ENCODE peak calls at places on chromosomes 11 and 22, in eight cellular contexts. Q, Z, U, M, I, L, N and C are unnamed samples. For H3K4me1, the result is how much of the 10 kb centered on the place peaks cover.

GRCh38 chr11:123570939-123571590 is 83.4 kb downstream of the SCN3B start:
- DNase-seq in Q (no peak), Z (no peak), U (no peak), M (no peak), I (no peak), L (no peak), N (no peak), C (no peak)

GRCh38 chr11:27485930-27486773 is 13.6 kb upstream of the LGR4 start:
- DNase-seq in Q (no peak), Z (no peak), U (no peak), M (peak), I (peak), L (no peak), N (no peak), C (no peak)

GRCh38 chr11:129973068-129973467 is 29.6 kb downstream of the PRDM10 start:
- DNase-seq in Q (no peak), Z (no peak), U (no peak), M (no peak), I (no peak), L (no peak), N (no peak), C (no peak)

GRCh38 chr11:117950999-117951961 is 22.1 kb upstream of the TMPRSS13 start:
- DNase-seq in Q (no peak), Z (no peak), U (no peak), M (no peak), I (no peak), L (no peak), N (no peak), C (no peak)

GRCh38 chr11:119774180-119774763 is 45.3 kb upstream of the NECTIN1 start:
- DNase-seq in Q (no peak), Z (no peak), U (no peak), M (peak), I (peak), L (no peak), N (no peak), C (no peak)

GRCh38 chr22:19051381-19051780 is 70.8 kb downstream of the DGCR2 start:
- DNase-seq in Q (no peak), Z (no peak), U (no peak), M (no peak), I (no peak), L (no peak), N (no peak), C (no peak)

GRCh38 chr11:93737904-93738612 is 3.2 kb downstream of the TAF1D start:
- DNase-seq in Q (no peak), Z (no peak), U (no peak), M (no peak), I (peak), L (no peak), N (no peak), C (no peak)

GRCh38 chr11:833114-833791 is 501 bp downstream of the CD151 start:
- DNase-seq in Q (no peak), Z (peak), U (no peak), M (peak), I (peak), L (peak), N (peak), C (peak)

GRCh38 chr22:27885977-27886842 is 32.8 kb downstream of the PITPNB start:
- DNase-seq in Q (no peak), Z (no peak), U (peak), M (peak), I (peak), L (no peak), N (no peak), C (no peak)

GRCh38 chr11:87871071-87871470 is 304.2 kb downstream of the RAB38 start:
- DNase-seq in Q (no peak), Z (no peak), U (no peak), M (peak), I (no peak), L (no peak), N (no peak), C (no peak)

GRCh38 chr11:64864135-64864472 is 14.3 kb downstream of the EHD1 start:
- DNase-seq in Q (no peak), Z (no peak), U (no peak), M (no peak), I (no peak), L (peak), N (no peak), C (no peak)
- H3K4me3 ChIP-seq in Q (no peak), Z (peak), U (no peak), M (no peak), I (peak), L (peak), N (peak), C (peak)

GRCh38 chr11:63670077-63670737 is 969 bp downstream of the ATL3 start:
- DNase-seq in Q (no peak), Z (no peak), U (no peak), M (no peak), I (peak), L (no peak), N (no peak), C (no peak)

GRCh38 chr11:63663809-63664208 is 7.4 kb downstream of the ATL3 start:
- DNase-seq in Q (no peak), Z (no peak), U (no peak), M (peak), I (peak), L (no peak), N (no peak), C (no peak)

GRCh38 chr11:63667993-63668392 is 3.2 kb downstream of the ATL3 start:
- DNase-seq in Q (peak), Z (no peak), U (peak), M (peak), I (peak), L (no peak), N (no peak), C (no peak)

GRCh38 chr11:63668396-63668795 is 2.8 kb downstream of the ATL3 start:
- DNase-seq in Q (no peak), Z (no peak), U (no peak), M (no peak), I (peak), L (no peak), N (no peak), C (no peak)

DNA sequence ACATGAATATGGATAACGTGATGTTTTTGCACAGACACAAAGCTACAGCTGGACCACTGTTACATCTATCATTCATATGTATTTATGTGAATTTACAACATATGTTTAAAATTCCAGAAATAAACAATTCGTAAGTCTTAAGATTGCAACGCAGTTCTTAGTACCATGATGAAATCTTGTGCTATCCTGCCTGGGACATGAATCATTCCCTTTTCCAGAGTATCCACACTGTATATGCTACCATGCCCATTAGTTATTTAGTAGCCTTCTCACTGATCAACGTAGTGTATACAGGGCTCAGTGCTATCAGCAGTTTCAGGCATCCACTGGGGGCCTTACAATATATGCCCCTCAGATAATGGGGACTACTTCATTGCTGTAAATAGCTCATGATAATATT is 4.3 kb downstream of the ATL3 start:
- DNase-seq in Q (no peak), Z (no peak), U (no peak), M (peak), I (peak), L (no peak), N (no peak), C (no peak)
- H3K4me1 ChIP-seq in Q (half or more), Z (half or more), U (half or more), M (under half), I (half or more), L (half or more), N (half or more), C (under half)

DNA sequence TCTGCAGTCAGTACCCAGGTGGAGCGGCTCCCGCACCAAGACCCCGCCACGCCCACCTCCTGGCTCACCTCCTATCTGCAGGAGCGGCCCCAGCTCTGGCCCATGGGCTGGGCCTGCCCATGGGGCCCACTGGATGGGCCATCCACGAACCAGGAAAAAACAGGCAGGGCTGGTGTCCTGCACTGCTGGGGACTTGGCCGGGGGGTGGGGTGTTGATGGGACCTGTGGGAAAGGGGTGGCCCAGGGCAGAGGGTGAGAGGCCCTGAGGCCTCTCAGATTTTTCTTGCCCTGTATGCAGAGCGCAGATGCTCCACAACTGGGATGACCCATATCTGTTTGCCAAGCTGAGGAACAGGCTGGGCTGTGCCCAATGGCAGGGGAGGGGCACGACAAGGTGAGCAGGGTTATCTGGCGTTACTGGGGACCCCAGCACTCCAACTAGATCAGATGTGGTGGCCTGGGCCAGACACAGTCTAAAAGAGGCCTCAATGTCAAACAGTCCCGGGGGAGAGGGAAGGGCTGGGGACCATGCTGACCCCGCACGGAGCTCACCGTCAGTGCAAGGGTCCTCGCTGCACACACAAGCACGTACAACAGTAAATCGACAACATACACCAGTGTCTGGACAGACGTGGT is 2.6 kb upstream of the PIM3 start:
- DNase-seq in Q (no peak), Z (peak), U (no peak), M (peak), I (no peak), L (peak), N (no peak), C (no peak)
- H3K27ac ChIP-seq in Q (no peak), Z (no peak), U (peak), M (no peak), I (no peak), L (no peak), N (no peak), C (no peak)

DNA sequence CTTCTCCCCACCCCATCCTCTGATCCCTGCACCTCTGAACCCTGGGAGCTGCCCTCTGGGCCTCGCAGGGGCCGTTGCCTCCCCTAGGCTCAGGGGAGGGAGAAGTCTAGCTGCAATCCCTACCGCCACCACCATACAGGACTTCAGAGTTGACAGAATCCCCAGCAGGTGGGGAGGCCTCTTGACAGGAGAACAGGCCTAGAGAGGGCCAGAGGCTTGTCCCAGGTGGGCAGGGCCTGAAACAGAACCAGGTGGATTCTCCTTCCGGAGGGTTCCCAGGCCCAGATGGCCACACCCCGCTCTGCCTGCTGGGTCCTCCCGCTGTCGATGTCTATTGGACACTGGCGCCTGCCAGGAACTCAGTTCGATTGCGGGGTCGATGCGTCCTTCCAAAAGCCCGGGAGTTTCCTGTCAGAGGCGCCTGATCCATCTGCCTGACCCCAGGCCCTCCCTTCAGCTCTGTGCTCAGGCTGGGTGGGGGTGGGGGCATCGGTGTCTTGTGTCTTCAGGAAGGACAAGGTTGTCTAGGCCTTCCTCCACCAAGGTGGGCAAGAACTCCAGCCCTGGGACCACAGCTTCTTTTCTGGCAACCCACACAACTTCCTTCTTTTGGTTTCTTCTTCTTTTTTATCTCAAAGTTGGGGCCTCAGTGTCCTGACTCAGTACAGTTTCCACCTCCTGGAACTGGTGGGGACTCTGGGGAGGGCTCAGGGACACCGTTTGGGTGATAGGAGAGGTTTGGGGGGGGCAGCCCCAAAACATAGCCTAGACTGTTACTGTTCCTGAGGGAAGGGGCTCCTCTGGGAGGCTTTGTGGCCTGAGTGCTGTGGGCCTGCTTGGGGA is 6.4 kb downstream of the STARD10 start:
- DNase-seq in Q (no peak), Z (no peak), U (peak), M (peak), I (no peak), L (no peak), N (no peak), C (no peak)
- H3K4me3 ChIP-seq in Q (no peak), Z (no peak), U (no peak), M (no peak), I (no peak), L (no peak), N (no peak), C (no peak)

DNA sequence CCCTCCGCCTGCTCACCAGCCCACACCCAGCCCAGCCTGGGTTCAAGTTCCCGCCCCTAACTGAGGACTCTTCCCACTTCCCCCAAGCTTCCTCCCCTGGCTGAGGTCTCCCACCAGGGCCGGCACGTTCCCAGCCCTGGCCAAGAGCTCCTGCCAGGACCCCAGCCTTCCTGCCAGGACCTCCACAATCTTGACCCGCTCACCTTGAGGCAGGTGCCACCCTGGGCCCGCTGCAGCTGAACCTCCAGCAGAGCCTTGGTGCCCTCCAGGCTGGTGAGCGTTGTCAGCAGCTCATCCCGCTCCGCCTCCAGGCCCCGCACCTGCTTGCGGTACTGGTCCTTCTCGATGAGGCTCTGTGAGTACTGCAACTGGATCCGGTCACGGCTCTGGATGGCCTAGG is 13.2 kb downstream of the CARD10 start:
- DNase-seq in Q (no peak), Z (no peak), U (no peak), M (no peak), I (no peak), L (no peak), N (no peak), C (no peak)
- H3K4me1 ChIP-seq in Q (under half), Z (half or more), U (half or more), M (under half), I (under half), L (under half), N (half or more), C (under half)